ENCODE peak calls at places on chromosomes 12 and 14, in six cellular contexts. Q is glomerular endothelial cell; G is naive B cell; R is stimulated activated naive CD8-positive, alpha-beta T cell treated with anti-CD3 and anti-CD28 coated beads, Interleukin-15, amount 100 ng/mL, for 72 hours; A is HFF-Myc; J is activated CD4-positive, alpha-beta T cell treated with anti-CD3 and anti-CD28 coated beads for 36 hours. S is an unnamed sample.

GRCh38 chr12:94074970-94075695 is 73.2 kb upstream of the PLXNC1 start:
- DNase-seq in Q (no peak), G (no peak), R (no peak), A (peak; percentile 50), J (peak; percentile 46), S (peak; percentile 63)

GRCh38 chr14:62162998-62163589 is 400.9 kb downstream of the SNAPC1 start:
- DNase-seq in Q (peak; percentile 22), G (peak; percentile 11), R (peak; percentile 12), A (peak; percentile 7), J (peak; percentile 9), S (peak; percentile 14)

GRCh38 chr12:80121661-80122060 is 22.3 kb downstream of the OTOGL start:
- DNase-seq in Q (no peak), G (no peak), R (no peak), A (no peak), J (no peak), S (no peak)

GRCh38 chr12:54460317-54460935 is 13.0 kb downstream of the GTSF1 start:
- DNase-seq in Q (no peak), G (no peak), R (no peak), A (no peak), J (no peak), S (no peak)

GRCh38 chr12:95304673-95305198 is 87.1 kb downstream of the VEZT start:
- DNase-seq in Q (no peak), G (no peak), R (no peak), A (no peak), J (no peak), S (no peak)

GRCh38 chr12:28308891-28309290 is 118.6 kb downstream of the CCDC91 start:
- DNase-seq in Q (no peak), G (no peak), R (no peak), A (no peak), J (no peak), S (no peak)

GRCh38 chr14:49173765-49174373 is 412.3 kb downstream of the RPS29 start:
- DNase-seq in Q (peak; percentile 16), G (peak; percentile 58), R (peak; percentile 33), A (peak; percentile 27), J (peak; percentile 71), S (peak; percentile 21)

GRCh38 chr12:26471560-26471959 is 276.2 kb downstream of the SSPN start:
- DNase-seq in Q (no peak), G (peak; percentile 64), R (no peak), A (no peak), J (peak; percentile 26), S (no peak)

GRCh38 chr14:73237219-73237785 is at the start of gene PAPLN:
- DNase-seq in Q (no peak), G (no peak), R (no peak), A (no peak), J (no peak), S (peak; percentile 44)

GRCh38 chr14:49250109-49250508 is 336.1 kb downstream of the RPS29 start:
- DNase-seq in Q (no peak), G (no peak), R (no peak), A (no peak), J (no peak), S (no peak)

GRCh38 chr14:89249296-89249565 is 167.8 kb downstream of the FOXN3 start:
- DNase-seq in Q (no peak), G (no peak), R (no peak), A (no peak), J (no peak), S (no peak)

GRCh38 chr12:24937553-24938244 is 11.2 kb downstream of the BCAT1 start:
- DNase-seq in Q (no peak), G (no peak), R (no peak), A (no peak), J (no peak), S (no peak)

GRCh38 chr12:101686176-101686575 is 11.3 kb upstream of the CHPT1 start:
- DNase-seq in Q (no peak), G (no peak), R (no peak), A (no peak), J (no peak), S (no peak)

GRCh38 chr12:68425998-68426397 is 93.8 kb upstream of the MDM1 start:
- DNase-seq in Q (no peak), G (no peak), R (no peak), A (no peak), J (no peak), S (no peak)

GRCh38 chr12:3837049-3837448 is 36.1 kb downstream of the PARP11 start:
- DNase-seq in Q (no peak), G (no peak), R (no peak), A (no peak), J (no peak), S (no peak)

GRCh38 chr12:93524386-93525133 is 47.9 kb upstream of the SOCS2 start:
- DNase-seq in Q (no peak), G (no peak), R (no peak), A (no peak), J (no peak), S (no peak)

S was measured in tibial nerve.